ENCODE peak calls at places on chromosomes 6 and 20, in ten cellular contexts. I is neuronal stem cell; V is aorta; T is upper lobe of right lung; B is A549; H is naive thymus-derived CD4-positive, alpha-beta T cell; O is right lobe of liver; R is astrocyte; E is CD8-positive, alpha-beta memory T cell; Q is heart right ventricle. K is an unnamed sample.

GRCh38 chr20:43752561-43753301 is 25.9 kb upstream of the GTSF1L start:
- DNase-seq in H (no peak), E (no peak), T (peak; percentile 67), B (no peak), R (peak; percentile 98), V (peak; percentile 71), Q (no peak), I (no peak), O (no peak), K (peak; percentile 68)

GRCh38 chr6:167565884-167566491 is 241.1 kb downstream of the TTLL2 start:
- DNase-seq in E (no peak), Q (peak; percentile 52), O (peak; percentile 60), R (no peak), T (no peak), V (no peak), H (no peak), I (peak; percentile 21), B (no peak), K (no peak)

GRCh38 chr6:104705095-104705707 is 154.5 kb downstream of the HACE1 start:
- DNase-seq in T (no peak), Q (no peak), O (no peak), E (peak; percentile 22), V (no peak), I (no peak), B (no peak), H (no peak), R (peak; percentile 86), K (no peak)

GRCh38 chr20:10641893-10642292 is 31.9 kb downstream of the JAG1 start:
- DNase-seq in H (no peak), I (no peak), Q (no peak), E (no peak), R (no peak), B (no peak), V (no peak), T (no peak), O (no peak), K (no peak)

GRCh38 chr6:117167520-117168271 is 97.7 kb upstream of the VGLL2 start:
- DNase-seq in R (peak; percentile 35), I (no peak), E (no peak), O (no peak), Q (no peak), B (no peak), H (no peak), V (no peak), T (no peak), K (no peak)

GRCh38 chr6:162690158-162690557 is 37.4 kb downstream of the PRKN start:
- DNase-seq in R (no peak), O (no peak), B (no peak), H (no peak), T (no peak), E (no peak), V (no peak), Q (no peak), I (no peak), K (no peak)

GRCh38 chr20:54200487-54201267 is 7.2 kb upstream of the PFDN4 start:
- DNase-seq in R (no peak), H (no peak), Q (no peak), B (no peak), T (no peak), V (no peak), O (no peak), E (no peak), I (no peak), K (no peak)

GRCh38 chr6:148422085-148422484 is 79.4 kb downstream of the SASH1 start:
- DNase-seq in Q (no peak), R (no peak), V (no peak), I (no peak), H (no peak), O (no peak), E (no peak), T (no peak), B (no peak), K (no peak)

GRCh38 chr6:136656121-136656520 is 105.9 kb upstream of the MAP7 start:
- DNase-seq in H (no peak), E (no peak), O (no peak), Q (no peak), I (no peak), R (peak; percentile 31), T (no peak), V (no peak), B (no peak), K (no peak)

GRCh38 chr6:167581637-167582036 is 245.1 kb upstream of the AFDN start:
- DNase-seq in O (no peak), E (no peak), Q (no peak), H (no peak), I (no peak), B (no peak), V (no peak), T (no peak), R (no peak), K (no peak)

GRCh38 chr6:84645563-84646266 is 118.7 kb downstream of the TBX18 start:
- DNase-seq in T (no peak), R (peak; percentile 80), H (no peak), B (no peak), E (no peak), V (no peak), Q (no peak), I (no peak), O (no peak), K (no peak)

GRCh38 chr20:41149679-41150131 is 12.4 kb downstream of the PLCG1 start:
- DNase-seq in H (no peak), Q (no peak), O (peak; percentile 8), B (no peak), I (no peak), T (no peak), V (no peak), E (no peak), R (peak; percentile 40), K (peak; percentile 1)

DNA sequence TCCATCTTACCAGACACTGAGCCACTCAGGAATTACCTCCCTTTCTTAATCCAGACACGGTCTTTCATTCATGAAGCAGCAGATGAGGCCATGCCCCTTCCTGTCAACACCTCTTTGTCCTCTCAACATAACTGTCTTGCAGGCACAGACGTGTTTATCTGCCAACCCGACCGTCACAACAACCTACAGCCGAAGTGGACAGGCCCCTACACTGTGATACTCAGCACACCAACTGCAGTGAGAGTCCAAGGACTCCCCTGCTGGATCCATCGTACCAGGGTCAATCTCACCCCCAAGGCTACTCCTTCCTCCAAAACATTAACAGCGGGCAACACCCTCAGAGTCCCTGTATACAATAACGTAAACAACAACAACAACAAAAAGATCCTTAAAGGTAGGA is 30.6 kb upstream of the ULBP3 start:
- DNase-seq in H (no peak), V (no peak), R (no peak), E (no peak), B (no peak), T (no peak), I (no peak), Q (no peak), O (no peak), K (no peak)
- H3K27ac ChIP-seq in H (no peak overlapping the region), V (no peak overlapping the region), R (no peak overlapping the region), E (no peak overlapping the region), B (no peak overlapping the region), T (no peak overlapping the region), I (no peak overlapping the region), Q (no peak overlapping the region), O (no peak overlapping the region), K (no peak overlapping the region)

GRCh38 chr6:13012977-13013680 is 296.6 kb downstream of the PHACTR1 start:
- DNase-seq in O (no peak), E (no peak), T (peak; percentile 88), B (no peak), H (no peak), R (no peak), Q (peak; percentile 69), V (peak; percentile 54), I (peak; percentile 29), K (peak; percentile 85)
- H3K4me3 ChIP-seq in O (peak overlapping the region; percentile 14), E (no peak overlapping the region), T (peak overlapping the region; percentile 58), B (peak overlapping the region; percentile 38), H (no peak overlapping the region), R (peak overlapping the region; percentile 42), Q (peak overlapping the region; percentile 70), V (peak overlapping the region; percentile 76), I (peak overlapping the region; percentile 26), K (peak overlapping the region; percentile 61)

GRCh38 chr20:62918830-62919229 is 7.5 kb downstream of the DIDO1 start:
- DNase-seq in E (peak; percentile 37), H (no peak), V (no peak), O (no peak), Q (no peak), R (no peak), B (no peak), I (no peak), T (no peak), K (peak; percentile 29)

GRCh38 chr20:62922451-62922921 is 3.8 kb downstream of the DIDO1 start:
- DNase-seq in T (no peak), E (peak; percentile 46), R (no peak), I (no peak), H (no peak), B (no peak), V (no peak), Q (no peak), O (no peak), K (peak; percentile 32)

GRCh38 chr20:62923669-62924566 is 2.4 kb downstream of the DIDO1 start:
- DNase-seq in B (no peak), H (no peak), T (no peak), R (no peak), Q (no peak), I (no peak), O (no peak), V (no peak), E (no peak), K (no peak)

GRCh38 chr20:62920039-62920645 is 6.2 kb downstream of the DIDO1 start:
- DNase-seq in R (no peak), O (no peak), V (no peak), Q (no peak), E (no peak), B (no peak), I (no peak), H (no peak), T (no peak), K (peak; percentile 7)

GRCh38 chr20:62921119-62921687 is 5.1 kb downstream of the DIDO1 start:
- DNase-seq in R (peak; percentile 34), I (peak; percentile 65), E (peak; percentile 63), Q (no peak), B (peak; percentile 82), V (no peak), O (peak; percentile 79), T (no peak), H (no peak), K (peak; percentile 56)
- H3K4me1 ChIP-seq in R (peaks cover 38% of the 10 kb centered on the region), I (peaks cover 56% of the 10 kb centered on the region), E (peaks cover 85% of the 10 kb centered on the region), Q (peaks cover 87% of the 10 kb centered on the region), B (peaks cover 69% of the 10 kb centered on the region), V (peaks cover 1% of the 10 kb centered on the region), O (peaks cover 78% of the 10 kb centered on the region), T (peaks cover 88% of the 10 kb centered on the region), H (peaks cover 84% of the 10 kb centered on the region), K (peaks cover 91% of the 10 kb centered on the region)

DNA sequence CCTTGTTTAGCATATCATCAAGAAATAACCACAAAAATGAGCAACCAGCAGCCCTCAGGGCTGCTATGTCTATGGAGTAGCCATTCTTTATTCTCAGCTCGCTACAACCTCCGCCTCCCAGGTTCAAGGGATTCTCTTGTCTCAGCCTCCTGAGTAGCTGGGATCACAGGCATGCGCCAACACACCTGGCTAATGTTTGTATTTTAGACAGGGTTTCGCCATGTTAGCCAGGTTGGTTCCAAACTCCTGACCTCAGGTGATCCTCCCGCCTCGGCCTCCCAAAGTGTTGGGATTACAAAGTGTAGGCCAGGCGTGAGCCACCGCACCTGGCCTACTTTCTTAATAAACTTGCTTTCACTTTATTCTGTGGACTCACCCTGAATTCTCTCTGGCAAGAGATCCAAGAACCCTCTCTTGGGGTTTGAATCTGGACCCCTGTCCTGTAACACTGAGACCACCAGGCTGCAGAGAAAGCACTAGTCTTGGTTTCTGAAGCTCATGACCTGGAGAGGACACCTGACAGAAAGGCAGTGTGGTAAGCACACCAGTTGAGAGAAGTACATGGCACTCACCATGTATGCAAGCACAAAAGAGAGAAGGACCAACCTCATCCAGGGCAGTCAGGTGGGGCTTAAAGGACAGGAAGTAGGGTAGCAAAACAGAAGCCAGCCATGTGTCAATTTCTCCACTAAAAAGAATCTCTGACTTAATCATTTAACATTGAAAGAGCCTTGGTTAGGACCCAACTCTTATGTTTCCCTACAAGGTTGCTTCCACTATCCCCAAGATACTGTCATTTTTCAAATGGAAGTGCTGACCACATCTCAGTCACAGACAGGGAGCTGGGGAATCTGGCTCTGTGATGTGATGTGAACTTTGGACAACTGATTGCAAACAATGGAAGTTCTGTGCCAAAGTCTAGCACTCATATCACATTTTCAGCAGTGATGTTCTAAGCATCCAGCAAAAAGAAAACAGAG is 97.4 kb upstream of the DST start:
- DNase-seq in V (no peak), E (no peak), O (no peak), Q (no peak), T (no peak), I (no peak), R (no peak), H (no peak), B (no peak), K (no peak)
- H3K27ac ChIP-seq in V (no peak overlapping the region), E (no peak overlapping the region), O (peak overlapping the region; percentile 75), Q (peak overlapping the region; percentile 31), T (no peak overlapping the region), I (no peak overlapping the region), R (no peak overlapping the region), H (no peak overlapping the region), B (peak overlapping the region; percentile 3), K (no peak overlapping the region)